ENCODE peak calls at places on chromosomes 16 and 17, in ten cellular contexts. One of them, this sample, is unnamed.

GRCh38 chr16:89330177-89330856 is 112.8 kb downstream of the ZNF778 start:
- DNase-seq in HTR-8/SVneo: peak; percentile 67
- DNase-seq in SK-N-SH: no peak
- DNase-seq in heart right ventricle: no peak
- DNase-seq in epithelial cell of esophagus: peak; percentile 86
- DNase-seq in transverse colon: no peak
- DNase-seq in naive thymus-derived CD4-positive, alpha-beta T cell: peak; percentile 65
- DNase-seq in NCI-H446 treated with DMSO at 0.1 percent for 48 hours: no peak
- DNase-seq in midbrain: no peak
- DNase-seq in AG04449: no peak
- DNase-seq in this sample: peak; percentile 98

GRCh38 chr16:51116353-51116752 is 34.7 kb downstream of the SALL1 start:
- DNase-seq in midbrain: no peak
- DNase-seq in NCI-H446 treated with DMSO at 0.1 percent for 48 hours: no peak
- DNase-seq in heart right ventricle: no peak
- DNase-seq in SK-N-SH: no peak
- DNase-seq in AG04449: no peak
- DNase-seq in epithelial cell of esophagus: no peak
- DNase-seq in naive thymus-derived CD4-positive, alpha-beta T cell: no peak
- DNase-seq in transverse colon: no peak
- DNase-seq in HTR-8/SVneo: no peak
- DNase-seq in this sample: no peak

GRCh38 chr17:42038221-42038973 is 12.0 kb downstream of the C17orf113 start:
- DNase-seq in NCI-H446 treated with DMSO at 0.1 percent for 48 hours: no peak
- DNase-seq in naive thymus-derived CD4-positive, alpha-beta T cell: no peak
- DNase-seq in HTR-8/SVneo: no peak
- DNase-seq in epithelial cell of esophagus: no peak
- DNase-seq in transverse colon: no peak
- DNase-seq in AG04449: no peak
- DNase-seq in heart right ventricle: no peak
- DNase-seq in SK-N-SH: no peak
- DNase-seq in midbrain: no peak
- DNase-seq in this sample: no peak

GRCh38 chr17:74444406-74444805 is 12.5 kb downstream of the GPRC5C start:
- DNase-seq in AG04449: no peak
- DNase-seq in HTR-8/SVneo: no peak
- DNase-seq in midbrain: no peak
- DNase-seq in epithelial cell of esophagus: no peak
- DNase-seq in heart right ventricle: no peak
- DNase-seq in NCI-H446 treated with DMSO at 0.1 percent for 48 hours: no peak
- DNase-seq in naive thymus-derived CD4-positive, alpha-beta T cell: no peak
- DNase-seq in transverse colon: no peak
- DNase-seq in SK-N-SH: no peak
- DNase-seq in this sample: peak; percentile 54

GRCh38 chr16:77131398-77131797 is 59.6 kb upstream of the MON1B start:
- DNase-seq in transverse colon: no peak
- DNase-seq in NCI-H446 treated with DMSO at 0.1 percent for 48 hours: no peak
- DNase-seq in midbrain: no peak
- DNase-seq in naive thymus-derived CD4-positive, alpha-beta T cell: no peak
- DNase-seq in epithelial cell of esophagus: no peak
- DNase-seq in SK-N-SH: peak; percentile 21
- DNase-seq in HTR-8/SVneo: no peak
- DNase-seq in AG04449: no peak
- DNase-seq in heart right ventricle: no peak
- DNase-seq in this sample: no peak

GRCh38 chr17:72120878-72121163 is at the start of gene SOX9:
- DNase-seq in midbrain: peak; percentile 96
- DNase-seq in HTR-8/SVneo: peak; percentile 98
- DNase-seq in NCI-H446 treated with DMSO at 0.1 percent for 48 hours: peak; percentile 74
- DNase-seq in epithelial cell of esophagus: peak; percentile 97
- DNase-seq in transverse colon: peak; percentile 91
- DNase-seq in SK-N-SH: peak; percentile 95
- DNase-seq in AG04449: peak; percentile 42
- DNase-seq in heart right ventricle: peak; percentile 91
- DNase-seq in naive thymus-derived CD4-positive, alpha-beta T cell: no peak
- DNase-seq in this sample: peak; percentile 97

GRCh38 chr17:51275381-51275780 is 15.0 kb downstream of the UTP18 start:
- DNase-seq in transverse colon: no peak
- DNase-seq in heart right ventricle: no peak
- DNase-seq in AG04449: peak; percentile 70
- DNase-seq in epithelial cell of esophagus: no peak
- DNase-seq in NCI-H446 treated with DMSO at 0.1 percent for 48 hours: no peak
- DNase-seq in SK-N-SH: no peak
- DNase-seq in midbrain: no peak
- DNase-seq in HTR-8/SVneo: no peak
- DNase-seq in naive thymus-derived CD4-positive, alpha-beta T cell: no peak
- DNase-seq in this sample: no peak

GRCh38 chr17:28792877-28793666 is 49.3 kb downstream of the TRAF4 start:
- DNase-seq in heart right ventricle: no peak
- DNase-seq in transverse colon: no peak
- DNase-seq in naive thymus-derived CD4-positive, alpha-beta T cell: no peak
- DNase-seq in midbrain: no peak
- DNase-seq in NCI-H446 treated with DMSO at 0.1 percent for 48 hours: no peak
- DNase-seq in HTR-8/SVneo: no peak
- DNase-seq in epithelial cell of esophagus: no peak
- DNase-seq in AG04449: no peak
- DNase-seq in SK-N-SH: no peak
- DNase-seq in this sample: no peak

This sample was measured in kidney tubule cell.